ENCODE peak calls at places on chromosomes 4 and X, in eight cellular contexts. One of them, this sample, is unnamed.

GRCh38 chrX:136909706-136910564 is 29.4 kb upstream of the RBMX start:
- DNase-seq in prostate gland: peak
- DNase-seq in kidney: peak
- DNase-seq in PC-3: peak
- DNase-seq in heart right ventricle: peak
- DNase-seq in tibial nerve: peak
- DNase-seq in HCT116: peak
- DNase-seq in DND-41: peak
- DNase-seq in this sample: peak

GRCh38 chr4:89685690-89686089 is 151.3 kb downstream of the SNCA start:
- DNase-seq in HCT116: no peak
- DNase-seq in kidney: no peak
- DNase-seq in DND-41: peak
- DNase-seq in prostate gland: no peak
- DNase-seq in heart right ventricle: no peak
- DNase-seq in PC-3: no peak
- DNase-seq in tibial nerve: no peak
- DNase-seq in this sample: no peak

GRCh38 chr4:158863296-158863695 is 94.5 kb downstream of the FNIP2 start:
- DNase-seq in prostate gland: no peak
- DNase-seq in DND-41: no peak
- DNase-seq in PC-3: no peak
- DNase-seq in HCT116: no peak
- DNase-seq in tibial nerve: no peak
- DNase-seq in kidney: no peak
- DNase-seq in heart right ventricle: no peak
- DNase-seq in this sample: no peak

GRCh38 chr4:83114576-83114975 is at the start of gene PLAC8:
- DNase-seq in PC-3: peak
- DNase-seq in tibial nerve: no peak
- DNase-seq in kidney: no peak
- DNase-seq in heart right ventricle: no peak
- DNase-seq in DND-41: peak
- DNase-seq in HCT116: no peak
- DNase-seq in prostate gland: no peak
- DNase-seq in this sample: no peak

GRCh38 chr4:36351082-36351666 is 69.8 kb downstream of the DTHD1 start:
- DNase-seq in heart right ventricle: peak
- DNase-seq in kidney: no peak
- DNase-seq in prostate gland: peak
- DNase-seq in HCT116: peak
- DNase-seq in tibial nerve: peak
- DNase-seq in DND-41: peak
- DNase-seq in PC-3: peak
- DNase-seq in this sample: peak

GRCh38 chr4:98482847-98483806 is 175.3 kb downstream of the TSPAN5 start:
- DNase-seq in heart right ventricle: no peak
- DNase-seq in kidney: no peak
- DNase-seq in prostate gland: no peak
- DNase-seq in DND-41: no peak
- DNase-seq in PC-3: peak
- DNase-seq in HCT116: peak
- DNase-seq in tibial nerve: no peak
- DNase-seq in this sample: no peak

GRCh38 chr4:110265001-110265400 is 66.6 kb upstream of the ELOVL6 start:
- DNase-seq in PC-3: no peak
- DNase-seq in prostate gland: no peak
- DNase-seq in HCT116: no peak
- DNase-seq in tibial nerve: no peak
- DNase-seq in kidney: no peak
- DNase-seq in DND-41: no peak
- DNase-seq in heart right ventricle: no peak
- DNase-seq in this sample: no peak

GRCh38 chrX:129717902-129718301 is 20.9 kb upstream of the XPNPEP2 start:
- DNase-seq in tibial nerve: peak
- DNase-seq in DND-41: no peak
- DNase-seq in prostate gland: no peak
- DNase-seq in PC-3: peak
- DNase-seq in heart right ventricle: no peak
- DNase-seq in kidney: no peak
- DNase-seq in HCT116: no peak
- DNase-seq in this sample: no peak

GRCh38 chrX:149837639-149838038 is 43.3 kb upstream of the MAGEA8 start:
- DNase-seq in tibial nerve: no peak
- DNase-seq in DND-41: no peak
- DNase-seq in heart right ventricle: no peak
- DNase-seq in prostate gland: no peak
- DNase-seq in PC-3: no peak
- DNase-seq in kidney: no peak
- DNase-seq in HCT116: no peak
- DNase-seq in this sample: no peak

GRCh38 chr4:46909078-46909477 is at the start of gene COX7B2:
- DNase-seq in prostate gland: no peak
- DNase-seq in PC-3: peak
- DNase-seq in heart right ventricle: no peak
- DNase-seq in kidney: no peak
- DNase-seq in tibial nerve: no peak
- DNase-seq in HCT116: no peak
- DNase-seq in DND-41: no peak
- DNase-seq in this sample: no peak

GRCh38 chr4:121668368-121669162 is 28.2 kb downstream of the ANXA5 start:
- DNase-seq in kidney: no peak
- DNase-seq in DND-41: no peak
- DNase-seq in tibial nerve: no peak
- DNase-seq in prostate gland: no peak
- DNase-seq in heart right ventricle: no peak
- DNase-seq in PC-3: peak
- DNase-seq in HCT116: no peak
- DNase-seq in this sample: no peak

GRCh38 chr4:121674191-121674590 is 22.6 kb downstream of the ANXA5 start:
- DNase-seq in PC-3: no peak
- DNase-seq in tibial nerve: no peak
- DNase-seq in prostate gland: no peak
- DNase-seq in kidney: no peak
- DNase-seq in HCT116: no peak
- DNase-seq in DND-41: no peak
- DNase-seq in heart right ventricle: no peak
- DNase-seq in this sample: no peak

GRCh38 chr4:121665371-121665770 is 31.4 kb downstream of the ANXA5 start:
- DNase-seq in prostate gland: no peak
- DNase-seq in PC-3: peak
- DNase-seq in HCT116: no peak
- DNase-seq in tibial nerve: no peak
- DNase-seq in kidney: no peak
- DNase-seq in DND-41: no peak
- DNase-seq in heart right ventricle: no peak
- DNase-seq in this sample: no peak

GRCh38 chr4:121666091-121666679 is 30.6 kb downstream of the ANXA5 start:
- DNase-seq in prostate gland: no peak
- DNase-seq in PC-3: no peak
- DNase-seq in HCT116: no peak
- DNase-seq in tibial nerve: peak
- DNase-seq in kidney: no peak
- DNase-seq in heart right ventricle: no peak
- DNase-seq in DND-41: no peak
- DNase-seq in this sample: no peak

DNA sequence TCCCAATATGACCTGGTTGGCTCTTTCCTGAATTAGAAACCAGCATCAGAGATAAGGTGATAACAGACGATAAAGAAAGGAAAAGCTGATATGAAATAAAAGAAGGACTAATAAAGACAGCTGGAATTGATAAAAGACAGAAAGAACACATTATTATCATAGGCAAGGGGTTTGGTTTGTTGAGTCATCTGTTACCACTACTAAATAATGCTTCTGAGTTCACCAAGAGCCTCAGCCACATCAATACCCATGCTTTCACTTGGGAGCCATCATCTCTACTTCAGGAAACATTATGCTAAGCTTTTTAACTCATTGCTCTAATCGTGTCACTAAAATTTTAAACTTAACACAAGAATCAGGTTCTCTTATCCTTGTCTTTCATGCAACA is 27.6 kb downstream of the ANXA5 start:
- DNase-seq in HCT116: no peak
- DNase-seq in prostate gland: no peak
- DNase-seq in heart right ventricle: no peak
- DNase-seq in PC-3: no peak
- DNase-seq in kidney: no peak
- DNase-seq in DND-41: no peak
- DNase-seq in tibial nerve: no peak
- DNase-seq in this sample: no peak
- H3K27ac ChIP-seq in HCT116: no peak
- H3K27ac ChIP-seq in prostate gland: no peak
- H3K27ac ChIP-seq in heart right ventricle: no peak
- H3K27ac ChIP-seq in PC-3: peak
- H3K27ac ChIP-seq in kidney: no peak
- H3K27ac ChIP-seq in DND-41: no peak
- H3K27ac ChIP-seq in tibial nerve: no peak
- H3K27ac ChIP-seq in this sample: no peak

GRCh38 chr4:13509442-13509841 is 25.3 kb upstream of the RAB28 start:
- DNase-seq in prostate gland: no peak
- DNase-seq in heart right ventricle: no peak
- DNase-seq in kidney: no peak
- DNase-seq in DND-41: no peak
- DNase-seq in PC-3: no peak
- DNase-seq in HCT116: no peak
- DNase-seq in tibial nerve: no peak
- DNase-seq in this sample: no peak
- H3K4me3 ChIP-seq in prostate gland: no peak
- H3K4me3 ChIP-seq in heart right ventricle: no peak
- H3K4me3 ChIP-seq in kidney: no peak
- H3K4me3 ChIP-seq in DND-41: no peak
- H3K4me3 ChIP-seq in PC-3: no peak
- H3K4me3 ChIP-seq in HCT116: no peak
- H3K4me3 ChIP-seq in tibial nerve: no peak
- H3K4me3 ChIP-seq in this sample: no peak

GRCh38 chr4:173537628-173538147 is 7.7 kb upstream of the HAND2 start:
- DNase-seq in heart right ventricle: no peak
- DNase-seq in PC-3: no peak
- DNase-seq in prostate gland: no peak
- DNase-seq in kidney: no peak
- DNase-seq in DND-41: no peak
- DNase-seq in tibial nerve: no peak
- DNase-seq in HCT116: no peak
- DNase-seq in this sample: no peak

GRCh38 chr4:173536808-173537429 is 6.9 kb upstream of the HAND2 start:
- DNase-seq in prostate gland: no peak
- DNase-seq in kidney: no peak
- DNase-seq in PC-3: peak
- DNase-seq in DND-41: no peak
- DNase-seq in heart right ventricle: no peak
- DNase-seq in tibial nerve: no peak
- DNase-seq in HCT116: peak
- DNase-seq in this sample: no peak

GRCh38 chr4:173535165-173535737 is 5.2 kb upstream of the HAND2 start:
- DNase-seq in HCT116: no peak
- DNase-seq in prostate gland: no peak
- DNase-seq in PC-3: no peak
- DNase-seq in heart right ventricle: no peak
- DNase-seq in tibial nerve: no peak
- DNase-seq in kidney: no peak
- DNase-seq in DND-41: no peak
- DNase-seq in this sample: no peak

GRCh38 chr4:173534439-173534838 is 4.4 kb upstream of the HAND2 start:
- DNase-seq in HCT116: no peak
- DNase-seq in tibial nerve: no peak
- DNase-seq in DND-41: no peak
- DNase-seq in kidney: no peak
- DNase-seq in PC-3: no peak
- DNase-seq in prostate gland: no peak
- DNase-seq in heart right ventricle: peak
- DNase-seq in this sample: no peak

GRCh38 chr4:173535932-173536331 is 5.9 kb upstream of the HAND2 start:
- DNase-seq in PC-3: no peak
- DNase-seq in DND-41: no peak
- DNase-seq in kidney: no peak
- DNase-seq in heart right ventricle: no peak
- DNase-seq in HCT116: no peak
- DNase-seq in tibial nerve: no peak
- DNase-seq in prostate gland: no peak
- DNase-seq in this sample: no peak
- TF ChIP-seq CTCF in PC-3: no peak
- TF ChIP-seq CTCF in DND-41: no peak
- TF ChIP-seq CTCF in kidney: no peak
- TF ChIP-seq CTCF in heart right ventricle: no peak
- TF ChIP-seq CTCF in HCT116: no peak
- TF ChIP-seq CTCF in tibial nerve: no peak
- TF ChIP-seq CTCF in prostate gland: no peak
- TF ChIP-seq CTCF in this sample: no peak

GRCh38 chr4:17567267-17567666 is 9.7 kb upstream of the LAP3 start:
- DNase-seq in kidney: no peak
- DNase-seq in DND-41: no peak
- DNase-seq in heart right ventricle: no peak
- DNase-seq in prostate gland: no peak
- DNase-seq in tibial nerve: no peak
- DNase-seq in HCT116: no peak
- DNase-seq in PC-3: no peak
- DNase-seq in this sample: no peak
- H3K27ac ChIP-seq in kidney: no peak
- H3K27ac ChIP-seq in DND-41: no peak
- H3K27ac ChIP-seq in heart right ventricle: no peak
- H3K27ac ChIP-seq in prostate gland: no peak
- H3K27ac ChIP-seq in tibial nerve: no peak
- H3K27ac ChIP-seq in HCT116: no peak
- H3K27ac ChIP-seq in PC-3: no peak
- H3K27ac ChIP-seq in this sample: no peak